ENCODE peak calls at places on chromosomes 4 and X, in six cellular contexts. H is HepG2, E is bronchial epithelial cell, W is NB4, Y is GM12865, N is thyroid gland. C is an unnamed sample.

GRCh38 chrX:134948333-134949241 is 42.2 kb upstream of the SMIM10 start:
- DNase-seq in H (peak; percentile 88), Y (no peak), N (no peak), E (peak; percentile 65), W (no peak), C (no peak)

GRCh38 chrX:30283456-30284200 is 25.6 kb downstream of the NR0B1 start:
- DNase-seq in H (peak; percentile 22), N (no peak), E (peak; percentile 94), Y (no peak), W (peak; percentile 69), C (no peak)

GRCh38 chr4:14700544-14700943 is 301.7 kb upstream of the CPEB2 start:
- DNase-seq in W (no peak), H (no peak), Y (no peak), N (no peak), E (no peak), C (no peak)

GRCh38 chrX:84712621-84713020 is 210.4 kb upstream of the HDX start:
- DNase-seq in N (no peak), Y (no peak), W (no peak), E (no peak), H (no peak), C (no peak)

GRCh38 chr4:38313175-38313574 is 350.8 kb upstream of the KLF3 start:
- DNase-seq in Y (no peak), N (no peak), E (no peak), H (no peak), W (no peak), C (no peak)

GRCh38 chrX:16067886-16068515 is 55.4 kb upstream of the GRPR start:
- DNase-seq in N (no peak), Y (peak; percentile 50), W (no peak), E (no peak), H (no peak), C (no peak)

GRCh38 chr4:68369474-68369805 is 19.6 kb upstream of the YTHDC1 start:
- DNase-seq in E (peak; percentile 95), Y (no peak), W (no peak), H (no peak), N (no peak), C (no peak)

GRCh38 chrX:141838016-141838415 is at the start of gene MAGEC3:
- DNase-seq in Y (no peak), N (no peak), E (no peak), W (no peak), H (no peak), C (no peak)

GRCh38 chrX:153456161-153456560 is 10.3 kb upstream of the TREX2 start:
- DNase-seq in H (no peak), W (no peak), Y (no peak), N (peak; percentile 64), E (no peak), C (no peak)

GRCh38 chr4:4333265-4333706 is 43.2 kb downstream of the ZBTB49 start:
- DNase-seq in W (no peak), Y (no peak), N (peak; percentile 10), E (no peak), H (no peak), C (no peak)

GRCh38 chr4:70948665-70949284 is 44.7 kb upstream of the DCK start:
- DNase-seq in E (no peak), N (no peak), W (no peak), H (no peak), Y (peak; percentile 21), C (no peak)

GRCh38 chr4:60081839-60082238 is 1118.3 kb upstream of the ADGRL3 start:
- DNase-seq in E (no peak), Y (no peak), H (no peak), W (no peak), N (no peak), C (no peak)

GRCh38 chrX:110004970-110005369 is 2.1 kb downstream of the TMEM164 start:
- DNase-seq in Y (no peak), W (no peak), H (no peak), E (no peak), N (no peak), C (no peak)

GRCh38 chr4:176238819-176239218 is 30.2 kb downstream of the ASB5 start:
- DNase-seq in W (no peak), H (no peak), N (no peak), Y (no peak), E (peak; percentile 76), C (no peak)

GRCh38 chrX:102832661-102833060 is 104.4 kb upstream of the RAB40AL start:
- DNase-seq in Y (no peak), H (no peak), W (peak; percentile 3), E (peak; percentile 64), N (peak; percentile 2), C (no peak)

GRCh38 chrX:154750301-154751120 is at the start of gene GAB3:
- DNase-seq in E (no peak), N (peak; percentile 48), H (no peak), W (peak; percentile 77), Y (peak; percentile 63), C (peak; percentile 48)

GRCh38 chr4:177964061-177964460 is 521.8 kb upstream of the AGA start:
- DNase-seq in Y (no peak), W (no peak), E (peak; percentile 6), N (no peak), H (no peak), C (no peak)

GRCh38 chr4:78560296-78560963 is 8.9 kb downstream of the ANXA3 start:
- DNase-seq in Y (no peak), N (no peak), H (no peak), W (no peak), E (peak; percentile 91), C (no peak)

GRCh38 chrX:41180194-41180902 is 95.1 kb downstream of the USP9X start:
- DNase-seq in W (peak; percentile 71), Y (peak; percentile 76), N (peak; percentile 54), E (peak; percentile 54), H (peak; percentile 39), C (peak; percentile 32)

GRCh38 chr4:165364452-165365080 is 14.2 kb upstream of the CPE start:
- DNase-seq in H (peak; percentile 31), N (no peak), E (peak; percentile 88), Y (no peak), W (no peak), C (no peak)

GRCh38 chrX:55451990-55452824 is at the start of gene MAGEH1:
- DNase-seq in W (peak; percentile 86), N (peak; percentile 83), H (peak; percentile 52), E (peak; percentile 50), Y (peak; percentile 90), C (peak; percentile 76)

GRCh38 chrX:65576160-65576559 is 41.6 kb upstream of the LAS1L start:
- DNase-seq in W (no peak), Y (no peak), E (no peak), N (no peak), H (no peak), C (no peak)

GRCh38 chr4:19024047-19024446 is 1002.5 kb upstream of the LCORL start:
- DNase-seq in H (no peak), Y (no peak), W (no peak), E (no peak), N (no peak), C (no peak)

GRCh38 chr4:188341428-188341827 is 202.2 kb downstream of the TRIML1 start:
- DNase-seq in N (no peak), Y (no peak), E (no peak), H (peak; percentile 2), W (no peak), C (no peak)

GRCh38 chr4:1593458-1593857 is 90.7 kb downstream of the FAM53A start:
- DNase-seq in Y (no peak), H (no peak), N (no peak), W (no peak), E (no peak), C (no peak)

GRCh38 chr4:80454040-80454439 is 118.5 kb downstream of the CFAP299 start:
- DNase-seq in E (peak; percentile 96), H (no peak), Y (no peak), N (no peak), W (no peak), C (no peak)

GRCh38 chr4:83217721-83218522 is 66.7 kb downstream of the COQ2 start:
- DNase-seq in H (no peak), W (peak; percentile 93), Y (peak; percentile 97), N (no peak), E (peak; percentile 49), C (peak; percentile 72)

GRCh38 chrX:20571611-20572010 is 304.9 kb upstream of the RPS6KA3 start:
- DNase-seq in E (no peak), Y (no peak), H (no peak), W (peak; percentile 5), N (no peak), C (no peak)

DNA sequence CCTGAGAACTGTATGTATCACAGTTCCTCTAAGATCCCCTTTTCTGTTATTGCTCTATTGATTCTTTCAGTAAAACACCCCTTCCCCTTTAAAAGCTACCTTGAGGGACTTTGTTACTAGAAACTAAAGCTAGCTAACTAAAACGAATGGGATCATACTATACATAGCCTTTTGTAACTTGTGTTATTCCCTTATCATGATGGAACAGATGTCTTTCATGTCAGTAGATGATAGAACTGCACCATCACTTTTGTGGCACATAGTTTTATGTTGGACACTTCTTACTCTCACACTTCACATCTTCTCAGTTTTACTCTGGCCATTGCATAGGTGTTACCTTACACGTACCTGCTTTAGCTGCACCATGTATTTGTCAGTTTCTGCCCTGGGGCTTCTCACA is 46.6 kb upstream of the PGRMC2 start:
- DNase-seq in N (no peak), W (no peak), E (no peak), H (no peak), Y (no peak), C (no peak)
- TF ChIP-seq CTCF in N (no peak), W (no peak), E (no peak), H (no peak), Y (no peak), C (no peak)

GRCh38 chr4:127783026-127783769 is 1.1 kb downstream of the HSPA4L start:
- DNase-seq in N (peak; percentile 50), Y (no peak), E (peak; percentile 100), W (peak; percentile 63), H (peak; percentile 77), C (peak; percentile 50)

GRCh38 chr4:127783971-127784519 is 1.9 kb downstream of the HSPA4L start:
- DNase-seq in E (peak; percentile 56), Y (peak; percentile 4), W (no peak), N (no peak), H (peak; percentile 9), C (no peak)

GRCh38 chr4:127793528-127793927 is 11.4 kb downstream of the HSPA4L start:
- DNase-seq in E (no peak), N (no peak), W (no peak), Y (no peak), H (no peak), C (no peak)

GRCh38 chr4:127788517-127788916 is 6.4 kb downstream of the HSPA4L start:
- DNase-seq in N (no peak), W (peak; percentile 31), Y (peak; percentile 32), E (peak; percentile 26), H (peak; percentile 40), C (no peak)
- TF ChIP-seq CTCF in N (no peak), W (peak; percentile 27), Y (peak; percentile 3), E (peak; percentile 17), H (peak; percentile 71), C (no peak)

GRCh38 chrX:9392445-9392844 is 72.4 kb upstream of the TBL1X start:
- DNase-seq in Y (no peak), E (peak; percentile 35), N (no peak), H (no peak), W (no peak), C (no peak)
- TF ChIP-seq CTCF in Y (no peak), E (no peak), N (no peak), H (no peak), W (no peak), C (no peak)

DNA sequence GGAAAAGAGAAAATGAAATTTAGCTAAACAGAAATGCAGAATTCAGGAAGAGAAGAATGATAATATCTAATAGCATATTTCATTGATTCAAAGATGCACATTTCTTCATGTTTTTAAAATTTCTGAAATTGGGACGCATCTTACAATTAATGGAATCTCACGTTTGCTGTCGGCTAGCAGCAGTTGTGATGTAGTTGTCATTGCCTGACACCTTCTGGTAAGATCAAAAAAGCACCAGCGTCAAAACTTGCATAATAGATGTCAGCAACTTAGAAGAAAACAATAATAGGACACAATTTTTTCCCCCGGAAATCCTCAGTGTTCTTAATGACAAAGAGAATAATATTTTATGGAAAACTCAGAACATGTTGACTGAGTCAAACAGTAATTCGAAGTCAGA is 29.8 kb upstream of the SLC7A3 start:
- DNase-seq in E (peak; percentile 15), N (no peak), W (peak; percentile 30), H (no peak), Y (peak; percentile 1), C (no peak)
- TF ChIP-seq CTCF in E (peak; percentile 2), N (no peak), W (no peak), H (peak; percentile 25), Y (no peak), C (no peak)

C was measured in GM20000.